ENCODE peak calls at places on chromosomes 11 and 22, in four cellular contexts. N is K562, A is HepG2, P is GM12878. E is an unnamed sample.

GRCh38 chr11:1706634-1707400 is 9.8 kb downstream of the KRTAP5-6 start:
- DNase-seq in N (peak), A (no peak), P (no peak), E (no peak)

GRCh38 chr11:113419426-113420003 is 31.9 kb downstream of the ANKK1 start:
- DNase-seq in N (no peak), A (no peak), P (no peak), E (no peak)

GRCh38 chr22:30878516-30879365 is 89.8 kb downstream of the MORC2 start:
- DNase-seq in N (peak), A (peak), P (no peak), E (peak)

GRCh38 chr22:36461665-36462474 is 19.6 kb downstream of the TXN2 start:
- DNase-seq in N (no peak), A (peak), P (no peak), E (no peak)

GRCh38 chr11:23846902-23847422 is 649.9 kb upstream of the LUZP2 start:
- DNase-seq in N (no peak), A (no peak), P (no peak), E (no peak)

GRCh38 chr22:25361899-25362214 is 142.4 kb downstream of the CRYBB2 start:
- DNase-seq in N (no peak), A (no peak), P (no peak), E (no peak)

GRCh38 chr11:76551400-76551799 is 106.6 kb downstream of the EMSY start:
- DNase-seq in N (no peak), A (no peak), P (no peak), E (no peak)

GRCh38 chr11:88656960-88657738 is 319.6 kb upstream of the CTSC start:
- DNase-seq in N (no peak), A (no peak), P (no peak), E (no peak)

GRCh38 chr11:17610402-17610894 is 63.4 kb downstream of the OTOG start:
- DNase-seq in N (no peak), A (no peak), P (no peak), E (no peak)

GRCh38 chr11:69075421-69076128 is 26.8 kb downstream of the TPCN2 start:
- DNase-seq in N (peak), A (no peak), P (no peak), E (no peak)

GRCh38 chr11:109552376-109552775 is 130.4 kb downstream of the C11orf87 start:
- DNase-seq in N (no peak), A (no peak), P (no peak), E (no peak)

GRCh38 chr11:61777234-61778090 is 14.9 kb downstream of the TMEM258 start:
- DNase-seq in N (no peak), A (no peak), P (no peak), E (peak)

GRCh38 chr11:22703561-22703960 is 37.1 kb downstream of the GAS2 start:
- DNase-seq in N (no peak), A (peak), P (no peak), E (no peak)

GRCh38 chr11:65043881-65044501 is 3.0 kb downstream of the SAC3D1 start:
- DNase-seq in N (peak), A (no peak), P (no peak), E (no peak)

GRCh38 chr11:8233691-8234424 is 29.8 kb downstream of the LMO1 start:
- DNase-seq in N (no peak), A (no peak), P (no peak), E (peak)

GRCh38 chr11:18936002-18936673 is 3.1 kb downstream of the MRGPRX1 start:
- DNase-seq in N (no peak), A (no peak), P (no peak), E (no peak)

GRCh38 chr11:114257621-114258558 is 38.3 kb upstream of the NNMT start:
- DNase-seq in N (no peak), A (peak), P (no peak), E (peak)

GRCh38 chr11:34380696-34381095 is 22.9 kb upstream of the ABTB2 start:
- DNase-seq in N (no peak), A (peak), P (no peak), E (no peak)

GRCh38 chr22:37196539-37197450 is 8.7 kb upstream of the C1QTNF6 start:
- DNase-seq in N (no peak), A (peak), P (no peak), E (peak)

GRCh38 chr11:3052109-3052479 is 5.1 kb downstream of the CARS1 start:
- DNase-seq in N (peak), A (no peak), P (no peak), E (peak)

GRCh38 chr11:47270331-47271271 is 668 bp downstream of the MADD start:
- DNase-seq in N (peak), A (peak), P (no peak), E (peak)

GRCh38 chr22:29167032-29167911 is 38.4 kb upstream of the EMID1 start:
- DNase-seq in N (no peak), A (no peak), P (peak), E (no peak)

GRCh38 chr11:57476223-57476882 is 16.0 kb downstream of the RTN4RL2 start:
- DNase-seq in N (no peak), A (no peak), P (no peak), E (peak)

GRCh38 chr11:44839458-44840084 is 111.1 kb downstream of the TP53I11 start:
- DNase-seq in N (no peak), A (no peak), P (no peak), E (peak)

GRCh38 chr11:117618273-117618672 is 178.7 kb downstream of the DSCAML1 start:
- DNase-seq in N (no peak), A (no peak), P (no peak), E (no peak)

GRCh38 chr11:13535819-13536218 is 40.0 kb upstream of the PTH start:
- DNase-seq in N (peak), A (peak), P (no peak), E (peak)

GRCh38 chr11:70104419-70104818 is 26.3 kb downstream of the ANO1 start:
- DNase-seq in N (no peak), A (no peak), P (no peak), E (no peak)

GRCh38 chr11:113884361-113884836 is 9.0 kb upstream of the USP28 start:
- DNase-seq in N (peak), A (peak), P (no peak), E (no peak)

GRCh38 chr22:26812731-26813130 is 155.3 kb downstream of the MIAT start:
- DNase-seq in N (no peak), A (no peak), P (no peak), E (no peak)

GRCh38 chr22:43425976-43426785 is 14.4 kb downstream of the MPPED1 start:
- DNase-seq in N (no peak), A (no peak), P (no peak), E (no peak)

GRCh38 chr11:72228844-72229231 is 4.3 kb downstream of the INPPL1 start:
- DNase-seq in N (no peak), A (no peak), P (no peak), E (no peak)

GRCh38 chr22:25125693-25126357 is 73.8 kb upstream of the CRYBB3 start:
- DNase-seq in N (no peak), A (no peak), P (no peak), E (no peak)

GRCh38 chr22:46025973-46026906 is 49.3 kb upstream of the WNT7B start:
- DNase-seq in N (no peak), A (no peak), P (no peak), E (peak)

GRCh38 chr11:130980463-130980862 is 64.2 kb upstream of the SNX19 start:
- DNase-seq in N (no peak), A (no peak), P (no peak), E (no peak)

GRCh38 chr11:7673724-7674434 is 579 bp upstream of the CYB5R2 start:
- DNase-seq in N (peak), A (no peak), P (no peak), E (peak)

GRCh38 chr11:124108158-124108557 is 7.1 kb upstream of the VWA5A start:
- DNase-seq in N (peak), A (peak), P (no peak), E (no peak)

GRCh38 chr11:75147191-75147874 is 3.6 kb upstream of the SLCO2B1 start:
- DNase-seq in N (no peak), A (no peak), P (no peak), E (peak)

GRCh38 chr22:23796461-23796860 is 9.7 kb downstream of the SMARCB1 start:
- DNase-seq in N (no peak), A (no peak), P (no peak), E (peak)

GRCh38 chr11:70912226-70912840 is 340.0 kb downstream of the SHANK2 start:
- DNase-seq in N (no peak), A (no peak), P (no peak), E (no peak)

DNA sequence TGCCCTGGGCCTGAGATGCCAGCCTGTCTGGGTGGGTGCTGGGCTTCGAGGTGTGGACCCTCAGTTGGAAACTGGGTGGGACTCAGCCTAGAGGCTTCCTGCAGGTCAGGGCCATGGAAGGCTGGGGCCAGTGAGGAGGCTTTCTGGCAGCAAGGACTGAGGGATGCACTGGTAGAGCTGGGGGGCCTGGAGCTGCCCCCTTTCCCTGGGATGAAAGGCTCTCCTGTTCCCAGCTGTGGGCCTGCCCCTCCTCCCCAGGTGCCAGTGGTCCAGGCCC is 2.5 kb downstream of the SEPTIN5 start:
- DNase-seq in N (no peak), A (no peak), P (no peak), E (no peak)
- H2AFZ ChIP-seq in N (no peak), A (no peak), P (no peak), E (no peak)

DNA sequence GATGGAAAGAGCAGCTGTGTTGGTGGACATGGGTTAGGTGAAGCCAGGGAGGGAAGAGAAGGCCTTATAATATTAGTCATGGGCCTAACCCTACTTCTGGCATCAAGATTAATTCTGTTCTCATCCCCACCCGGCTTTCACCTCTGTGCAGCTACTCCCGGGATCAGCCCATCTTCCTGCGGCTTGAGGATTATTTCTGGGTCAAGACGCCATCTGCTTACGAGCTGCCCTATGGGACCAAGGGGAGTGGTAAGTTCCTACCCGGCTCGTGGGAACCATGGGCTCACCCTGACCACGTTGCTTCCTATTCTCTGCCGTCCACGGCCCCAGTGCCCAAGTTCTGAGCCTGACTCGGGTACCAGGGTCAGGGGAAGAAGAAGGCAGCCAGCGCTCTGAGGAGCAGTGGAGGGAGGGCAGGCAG is 51.6 kb downstream of the ST3GAL4 start:
- DNase-seq in N (no peak), A (no peak), P (no peak), E (no peak)
- TF ChIP-seq RFX5 in N (no peak), A (no peak), P (no peak), E (no peak)

GRCh38 chr11:9626778-9627394 is 37.0 kb upstream of the SWAP70 start:
- DNase-seq in N (peak), A (no peak), P (no peak), E (no peak)
- TF ChIP-seq REST in N (no peak), A (no peak), P (no peak), E (no peak)

DNA sequence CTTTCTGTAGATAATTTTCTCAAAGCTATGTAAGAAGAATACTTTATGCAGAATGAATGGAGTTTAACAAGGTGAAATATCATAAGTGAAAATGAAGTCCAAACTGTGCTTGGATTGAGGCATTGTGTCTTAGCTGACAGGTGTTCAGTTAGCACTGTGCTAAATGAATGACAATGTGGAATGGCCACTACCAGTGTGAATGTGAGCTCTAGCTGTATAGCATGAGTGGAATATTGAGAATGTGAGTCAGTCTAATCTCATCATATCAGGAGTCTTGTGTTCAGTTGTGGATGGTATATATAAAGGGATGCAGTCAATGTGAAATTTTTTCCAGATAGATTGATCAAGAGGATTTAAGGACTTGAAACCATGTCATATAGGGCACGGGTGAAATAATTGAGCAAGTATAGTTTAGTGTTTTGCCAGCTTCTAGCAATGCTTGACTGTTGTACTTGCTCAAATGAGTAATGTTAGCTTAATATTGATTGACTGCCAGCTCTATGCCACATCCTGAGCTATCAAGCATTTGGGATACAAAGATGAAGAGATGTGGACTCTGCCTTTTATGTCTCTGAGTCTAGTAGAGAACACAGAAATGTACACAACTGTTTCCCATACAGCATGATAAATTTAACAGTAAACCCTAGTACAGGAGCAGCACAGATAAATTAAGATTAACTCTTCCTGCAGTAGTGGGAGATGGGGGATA is 10.6 kb upstream of the RAG2 start:
- DNase-seq in N (no peak), A (no peak), P (no peak), E (no peak)
- H2AFZ ChIP-seq in N (no peak), A (no peak), P (no peak), E (no peak)

GRCh38 chr11:132414451-132414850 is 1044.0 kb downstream of the NTM start:
- DNase-seq in N (no peak), A (no peak), P (no peak), E (no peak)

GRCh38 chr11:132410383-132410782 is 1040.0 kb downstream of the NTM start:
- DNase-seq in N (no peak), A (no peak), P (no peak), E (no peak)

GRCh38 chr11:132405728-132406127 is 1035.3 kb downstream of the NTM start:
- DNase-seq in N (no peak), A (no peak), P (no peak), E (no peak)

GRCh38 chr11:132409591-132410375 is 1039.4 kb downstream of the NTM start:
- DNase-seq in N (no peak), A (no peak), P (no peak), E (no peak)

DNA sequence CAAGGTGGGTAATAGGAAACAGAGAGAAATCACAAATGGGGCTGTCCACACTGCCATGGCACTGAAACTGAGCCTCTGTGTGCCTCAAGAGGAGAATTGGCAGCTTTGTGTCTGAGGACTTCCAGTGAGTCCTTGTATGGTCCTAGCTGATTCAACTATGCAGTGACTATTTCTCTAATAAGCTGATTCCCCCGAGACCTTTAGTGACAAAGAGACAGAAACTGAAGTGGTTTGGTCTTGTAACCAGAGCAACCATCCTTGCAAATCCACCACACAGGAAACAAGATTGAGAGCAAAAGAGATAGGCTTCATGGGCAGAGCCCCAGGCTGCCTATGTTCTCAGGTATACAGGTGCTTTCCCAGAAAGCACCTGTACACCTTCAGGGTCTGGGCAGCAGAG is 1038.5 kb downstream of the NTM start:
- DNase-seq in N (no peak), A (no peak), P (peak), E (no peak)
- TF ChIP-seq RFX5 in N (no peak), A (no peak), P (no peak), E (no peak)

GRCh38 chr22:39502109-39502788 is at the start of gene MIEF1:
- DNase-seq in N (peak), A (peak), P (peak), E (peak)
- TF ChIP-seq REST in N (no peak), A (no peak), P (no peak), E (no peak)

GRCh38 chr11:15690326-15690725 is 575.6 kb downstream of the INSC start:
- DNase-seq in N (no peak), A (no peak), P (no peak), E (no peak)

GRCh38 chr11:15687342-15687741 is 572.6 kb downstream of the INSC start:
- DNase-seq in N (no peak), A (no peak), P (no peak), E (no peak)

GRCh38 chr11:15692739-15693138 is 578.0 kb downstream of the INSC start:
- DNase-seq in N (peak), A (no peak), P (no peak), E (no peak)

GRCh38 chr11:15685311-15685710 is 570.6 kb downstream of the INSC start:
- DNase-seq in N (no peak), A (no peak), P (no peak), E (peak)

GRCh38 chr11:15688351-15688792 is 573.6 kb downstream of the INSC start:
- DNase-seq in N (no peak), A (no peak), P (no peak), E (no peak)
- H2AFZ ChIP-seq in N (no peak), A (no peak), P (no peak), E (no peak)

GRCh38 chr22:18012528-18012927 is 11.8 kb downstream of the MICAL3 start:
- DNase-seq in N (no peak), A (no peak), P (no peak), E (no peak)
- TF ChIP-seq RFX5 in N (no peak), A (no peak), P (no peak), E (no peak)

DNA sequence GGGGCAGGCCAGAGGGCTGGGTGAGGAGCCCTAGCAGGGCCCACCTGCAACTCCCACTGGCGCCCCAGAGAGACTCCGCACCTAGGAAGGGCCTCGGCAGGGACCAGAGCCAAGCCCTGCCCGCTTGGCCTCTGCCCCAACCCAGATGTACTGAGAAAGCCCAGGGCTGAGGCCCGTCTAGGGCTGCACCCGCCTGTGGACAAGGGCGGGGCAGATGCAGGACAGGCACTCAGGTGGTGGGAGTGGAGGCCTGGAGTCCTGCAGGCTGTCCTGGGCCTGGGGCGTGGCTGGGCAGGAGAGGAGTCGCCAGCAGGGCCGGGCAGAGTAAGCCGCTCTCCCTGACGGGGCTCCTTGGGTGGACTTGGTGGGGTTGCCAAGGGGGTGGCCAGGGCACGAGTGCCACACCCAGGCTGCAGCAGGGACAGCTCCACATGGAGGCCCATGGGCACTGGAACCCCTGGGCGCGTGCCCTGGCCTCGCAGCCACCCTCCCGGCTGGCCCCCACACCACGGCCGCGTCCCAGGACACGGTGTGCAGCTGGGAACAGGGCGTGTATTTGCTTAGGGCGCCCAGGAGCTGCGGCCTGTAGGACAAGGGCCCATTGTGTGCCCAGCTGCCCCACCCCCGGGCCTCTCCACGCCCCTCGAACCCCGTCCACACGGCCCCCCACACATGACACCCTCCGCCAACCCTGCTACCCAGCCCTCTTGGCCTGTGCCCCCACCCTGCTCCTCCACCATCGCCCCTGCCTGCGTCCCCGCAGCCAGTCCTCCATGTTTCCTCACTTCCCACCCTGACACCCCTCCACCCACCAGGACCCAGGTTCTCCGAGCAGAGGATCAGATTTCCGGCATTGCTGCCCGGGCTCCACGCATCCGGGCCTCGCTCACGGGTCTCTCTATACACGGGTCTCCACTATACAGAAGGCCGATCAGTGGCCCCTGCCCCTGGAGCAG is 11.3 kb upstream of the PIM3 start:
- DNase-seq in N (no peak), A (peak), P (no peak), E (no peak)
- TF ChIP-seq REST in N (no peak), A (no peak), P (no peak), E (no peak)

GRCh38 chr11:10322401-10322800 is 17.5 kb downstream of the ADM start:
- DNase-seq in N (no peak), A (no peak), P (no peak), E (no peak)
- H2AFZ ChIP-seq in N (peak), A (no peak), P (peak), E (peak)

E was measured in SK-N-SH.